ENCODE peak calls at places on chromosome 18, in six cellular contexts. One of them, this sample, is unnamed.

GRCh38 chr18:57575542-57575941 is 11.0 kb downstream of the FECH start:
- DNase-seq in RWPE1: no peak
- DNase-seq in tibial nerve: no peak
- DNase-seq in GM23338: no peak
- DNase-seq in upper lobe of left lung: no peak
- DNase-seq in CD4-positive, alpha-beta T cell: no peak
- DNase-seq in this sample: no peak

GRCh38 chr18:55489742-55490055 is 98.3 kb downstream of the TCF4 start:
- DNase-seq in CD4-positive, alpha-beta T cell: no peak
- DNase-seq in GM23338: no peak
- DNase-seq in tibial nerve: no peak
- DNase-seq in RWPE1: no peak
- DNase-seq in upper lobe of left lung: no peak
- DNase-seq in this sample: no peak

GRCh38 chr18:23877371-23877770 is 137.2 kb upstream of the TTC39C start:
- DNase-seq in tibial nerve: no peak
- DNase-seq in upper lobe of left lung: no peak
- DNase-seq in RWPE1: no peak
- DNase-seq in CD4-positive, alpha-beta T cell: no peak
- DNase-seq in GM23338: no peak
- DNase-seq in this sample: no peak

GRCh38 chr18:14959550-14959949 is 211.6 kb downstream of the ANKRD30B start:
- DNase-seq in GM23338: no peak
- DNase-seq in tibial nerve: no peak
- DNase-seq in upper lobe of left lung: no peak
- DNase-seq in CD4-positive, alpha-beta T cell: no peak
- DNase-seq in RWPE1: no peak
- DNase-seq in this sample: no peak

GRCh38 chr18:6487027-6487426 is 72.3 kb upstream of the L3MBTL4 start:
- DNase-seq in GM23338: peak; percentile 67
- DNase-seq in RWPE1: no peak
- DNase-seq in upper lobe of left lung: no peak
- DNase-seq in CD4-positive, alpha-beta T cell: no peak
- DNase-seq in tibial nerve: no peak
- DNase-seq in this sample: no peak

GRCh38 chr18:77209587-77209986 is 40.1 kb upstream of the GALR1 start:
- DNase-seq in CD4-positive, alpha-beta T cell: no peak
- DNase-seq in RWPE1: no peak
- DNase-seq in upper lobe of left lung: no peak
- DNase-seq in tibial nerve: no peak
- DNase-seq in GM23338: no peak
- DNase-seq in this sample: no peak

GRCh38 chr18:76874643-76875389 is 52.5 kb downstream of the ZNF236 start:
- DNase-seq in tibial nerve: no peak
- DNase-seq in GM23338: peak; percentile 67
- DNase-seq in CD4-positive, alpha-beta T cell: no peak
- DNase-seq in RWPE1: no peak
- DNase-seq in upper lobe of left lung: no peak
- DNase-seq in this sample: no peak

GRCh38 chr18:666177-666576 is 8.7 kb downstream of the TYMS start:
- DNase-seq in RWPE1: no peak
- DNase-seq in tibial nerve: no peak
- DNase-seq in upper lobe of left lung: no peak
- DNase-seq in GM23338: peak; percentile 61
- DNase-seq in CD4-positive, alpha-beta T cell: no peak
- DNase-seq in this sample: no peak

GRCh38 chr18:39205565-39205964 is 1640.0 kb upstream of the CELF4 start:
- DNase-seq in GM23338: no peak
- DNase-seq in CD4-positive, alpha-beta T cell: no peak
- DNase-seq in RWPE1: no peak
- DNase-seq in tibial nerve: no peak
- DNase-seq in upper lobe of left lung: no peak
- DNase-seq in this sample: no peak

GRCh38 chr18:80247403-80247916 is at the start of gene PARD6G:
- DNase-seq in GM23338: peak; percentile 67
- DNase-seq in CD4-positive, alpha-beta T cell: peak; percentile 20
- DNase-seq in tibial nerve: peak; percentile 61
- DNase-seq in upper lobe of left lung: peak; percentile 72
- DNase-seq in RWPE1: peak; percentile 84
- DNase-seq in this sample: peak; percentile 54
- TF ChIP-seq CTCF in GM23338: no peak
- TF ChIP-seq CTCF in CD4-positive, alpha-beta T cell: no peak
- TF ChIP-seq CTCF in tibial nerve: no peak
- TF ChIP-seq CTCF in upper lobe of left lung: no peak
- TF ChIP-seq CTCF in RWPE1: peak; percentile 45
- TF ChIP-seq CTCF in this sample: no peak

GRCh38 chr18:8944871-8945245 is 157.6 kb upstream of the NDUFV2 start:
- DNase-seq in GM23338: no peak
- DNase-seq in CD4-positive, alpha-beta T cell: no peak
- DNase-seq in upper lobe of left lung: no peak
- DNase-seq in RWPE1: no peak
- DNase-seq in tibial nerve: no peak
- DNase-seq in this sample: no peak
- TF ChIP-seq CTCF in GM23338: no peak
- TF ChIP-seq CTCF in CD4-positive, alpha-beta T cell: no peak
- TF ChIP-seq CTCF in upper lobe of left lung: no peak
- TF ChIP-seq CTCF in RWPE1: no peak
- TF ChIP-seq CTCF in tibial nerve: no peak
- TF ChIP-seq CTCF in this sample: no peak

GRCh38 chr18:9086015-9086414 is 16.5 kb upstream of the NDUFV2 start:
- DNase-seq in tibial nerve: no peak
- DNase-seq in RWPE1: no peak
- DNase-seq in GM23338: no peak
- DNase-seq in CD4-positive, alpha-beta T cell: no peak
- DNase-seq in upper lobe of left lung: no peak
- DNase-seq in this sample: no peak

GRCh38 chr18:9088252-9088651 is 14.2 kb upstream of the NDUFV2 start:
- DNase-seq in GM23338: no peak
- DNase-seq in CD4-positive, alpha-beta T cell: no peak
- DNase-seq in RWPE1: no peak
- DNase-seq in upper lobe of left lung: no peak
- DNase-seq in tibial nerve: no peak
- DNase-seq in this sample: no peak

GRCh38 chr18:9086624-9087023 is 15.9 kb upstream of the NDUFV2 start:
- DNase-seq in tibial nerve: no peak
- DNase-seq in RWPE1: no peak
- DNase-seq in GM23338: no peak
- DNase-seq in CD4-positive, alpha-beta T cell: no peak
- DNase-seq in upper lobe of left lung: no peak
- DNase-seq in this sample: no peak

GRCh38 chr18:9090578-9090977 is 11.9 kb upstream of the NDUFV2 start:
- DNase-seq in tibial nerve: no peak
- DNase-seq in upper lobe of left lung: no peak
- DNase-seq in CD4-positive, alpha-beta T cell: no peak
- DNase-seq in RWPE1: no peak
- DNase-seq in GM23338: no peak
- DNase-seq in this sample: no peak

GRCh38 chr18:9087144-9087543 is 15.4 kb upstream of the NDUFV2 start:
- DNase-seq in tibial nerve: no peak
- DNase-seq in upper lobe of left lung: no peak
- DNase-seq in GM23338: no peak
- DNase-seq in CD4-positive, alpha-beta T cell: no peak
- DNase-seq in RWPE1: no peak
- DNase-seq in this sample: no peak
- TF ChIP-seq CTCF in tibial nerve: no peak
- TF ChIP-seq CTCF in upper lobe of left lung: no peak
- TF ChIP-seq CTCF in GM23338: no peak
- TF ChIP-seq CTCF in CD4-positive, alpha-beta T cell: no peak
- TF ChIP-seq CTCF in RWPE1: no peak
- TF ChIP-seq CTCF in this sample: no peak

DNA sequence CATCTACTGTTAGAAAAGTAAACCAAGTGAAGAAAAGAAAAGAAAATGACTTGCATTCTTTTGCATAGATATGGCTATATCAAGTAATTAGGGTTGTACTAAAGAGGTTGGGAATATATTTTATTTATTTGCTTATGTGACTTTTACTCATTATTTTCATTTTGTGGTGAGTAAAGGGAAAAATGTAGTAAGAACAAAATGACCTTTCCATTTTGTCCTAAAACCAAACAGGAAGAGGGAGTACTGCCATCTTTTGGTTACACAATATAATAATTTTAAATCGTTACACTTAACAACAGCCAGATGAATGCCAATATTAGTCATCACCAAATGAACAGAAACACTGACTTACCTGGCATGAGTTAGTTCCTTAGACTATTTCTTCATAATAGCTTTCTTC is 47.3 kb upstream of the NDUFV2 start:
- DNase-seq in CD4-positive, alpha-beta T cell: no peak
- DNase-seq in upper lobe of left lung: no peak
- DNase-seq in GM23338: no peak
- DNase-seq in tibial nerve: no peak
- DNase-seq in RWPE1: peak; percentile 80
- DNase-seq in this sample: peak; percentile 90
- TF ChIP-seq CTCF in CD4-positive, alpha-beta T cell: no peak
- TF ChIP-seq CTCF in upper lobe of left lung: peak; percentile 19
- TF ChIP-seq CTCF in GM23338: no peak
- TF ChIP-seq CTCF in tibial nerve: no peak
- TF ChIP-seq CTCF in RWPE1: peak; percentile 49
- TF ChIP-seq CTCF in this sample: no peak

DNA sequence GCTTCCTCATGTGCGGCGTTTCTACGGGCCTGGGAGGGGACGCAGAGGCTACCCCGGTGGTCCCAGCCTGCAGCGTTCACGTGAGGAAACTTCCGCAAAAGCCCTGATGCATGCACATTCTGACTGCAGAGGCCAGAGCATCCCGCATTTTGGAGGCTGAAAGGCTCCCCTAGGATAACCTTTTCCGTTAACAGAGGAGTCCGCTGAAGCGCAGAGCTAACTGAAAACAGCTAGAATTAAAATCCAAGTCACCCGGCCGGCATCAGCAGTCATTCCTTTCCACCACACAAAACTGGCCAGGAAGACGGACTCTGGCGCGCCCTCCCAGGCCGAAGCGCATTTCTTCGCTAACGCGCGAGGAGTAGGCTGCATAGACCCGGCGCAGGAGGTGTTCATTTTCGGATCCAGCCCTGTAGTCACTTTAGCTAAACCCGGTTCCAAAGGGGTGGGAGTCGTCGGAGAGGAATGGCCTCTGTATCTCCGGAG is 747 bp upstream of the TUBB6 start:
- DNase-seq in RWPE1: no peak
- DNase-seq in tibial nerve: peak; percentile 61
- DNase-seq in GM23338: peak; percentile 64
- DNase-seq in CD4-positive, alpha-beta T cell: no peak
- DNase-seq in upper lobe of left lung: no peak
- DNase-seq in this sample: peak; percentile 42
- TF ChIP-seq CTCF in RWPE1: no peak
- TF ChIP-seq CTCF in tibial nerve: no peak
- TF ChIP-seq CTCF in GM23338: no peak
- TF ChIP-seq CTCF in CD4-positive, alpha-beta T cell: no peak
- TF ChIP-seq CTCF in upper lobe of left lung: no peak
- TF ChIP-seq CTCF in this sample: no peak